ENCODE peak calls at places on chromosome 2, in eight cellular contexts. One of them, this sample, is unnamed.

GRCh38 chr2:43034921-43035320 is 191.5 kb downstream of the ZFP36L2 start:
- DNase-seq in Karpas-422: no peak
- DNase-seq in osteoblast: no peak
- DNase-seq in body of pancreas: peak; percentile 0
- DNase-seq in choroid plexus epithelial cell: no peak
- DNase-seq in fibroblast of mammary gland: no peak
- DNase-seq in WERI-Rb-1: no peak
- DNase-seq in left ventricle myocardium inferior: no peak
- DNase-seq in this sample: no peak

GRCh38 chr2:2706306-2706705 is 375.2 kb upstream of the MYT1L start:
- DNase-seq in left ventricle myocardium inferior: no peak
- DNase-seq in body of pancreas: no peak
- DNase-seq in choroid plexus epithelial cell: no peak
- DNase-seq in Karpas-422: peak; percentile 49
- DNase-seq in osteoblast: no peak
- DNase-seq in fibroblast of mammary gland: no peak
- DNase-seq in WERI-Rb-1: no peak
- DNase-seq in this sample: no peak

GRCh38 chr2:85936421-85937068 is 47.8 kb upstream of the ST3GAL5 start:
- DNase-seq in Karpas-422: no peak
- DNase-seq in left ventricle myocardium inferior: no peak
- DNase-seq in choroid plexus epithelial cell: no peak
- DNase-seq in WERI-Rb-1: no peak
- DNase-seq in fibroblast of mammary gland: no peak
- DNase-seq in body of pancreas: no peak
- DNase-seq in osteoblast: no peak
- DNase-seq in this sample: no peak

GRCh38 chr2:209960676-209961630 is 41.5 kb upstream of the RPE start:
- DNase-seq in Karpas-422: peak; percentile 84
- DNase-seq in osteoblast: peak; percentile 29
- DNase-seq in body of pancreas: peak; percentile 66
- DNase-seq in choroid plexus epithelial cell: peak; percentile 96
- DNase-seq in left ventricle myocardium inferior: peak; percentile 18
- DNase-seq in fibroblast of mammary gland: peak; percentile 55
- DNase-seq in WERI-Rb-1: peak; percentile 54
- DNase-seq in this sample: peak; percentile 49

GRCh38 chr2:56449449-56449860 is 265.7 kb downstream of the CCDC85A start:
- DNase-seq in choroid plexus epithelial cell: no peak
- DNase-seq in left ventricle myocardium inferior: no peak
- DNase-seq in fibroblast of mammary gland: no peak
- DNase-seq in Karpas-422: no peak
- DNase-seq in osteoblast: no peak
- DNase-seq in body of pancreas: no peak
- DNase-seq in WERI-Rb-1: no peak
- DNase-seq in this sample: no peak

GRCh38 chr2:167196461-167197252 is 308.4 kb downstream of the XIRP2 start:
- DNase-seq in Karpas-422: no peak
- DNase-seq in fibroblast of mammary gland: peak; percentile 64
- DNase-seq in WERI-Rb-1: no peak
- DNase-seq in choroid plexus epithelial cell: peak; percentile 94
- DNase-seq in body of pancreas: peak; percentile 51
- DNase-seq in left ventricle myocardium inferior: peak; percentile 46
- DNase-seq in osteoblast: no peak
- DNase-seq in this sample: no peak

GRCh38 chr2:69291004-69291650 is 95.9 kb downstream of the GFPT1 start:
- DNase-seq in fibroblast of mammary gland: peak; percentile 81
- DNase-seq in WERI-Rb-1: no peak
- DNase-seq in left ventricle myocardium inferior: no peak
- DNase-seq in body of pancreas: no peak
- DNase-seq in choroid plexus epithelial cell: peak; percentile 84
- DNase-seq in Karpas-422: no peak
- DNase-seq in osteoblast: no peak
- DNase-seq in this sample: no peak

GRCh38 chr2:10161961-10162441 is 39.5 kb downstream of the RRM2 start:
- DNase-seq in body of pancreas: no peak
- DNase-seq in osteoblast: peak; percentile 95
- DNase-seq in fibroblast of mammary gland: peak; percentile 79
- DNase-seq in choroid plexus epithelial cell: no peak
- DNase-seq in WERI-Rb-1: no peak
- DNase-seq in Karpas-422: no peak
- DNase-seq in left ventricle myocardium inferior: no peak
- DNase-seq in this sample: peak; percentile 37

GRCh38 chr2:172735646-172736418 is at the start of gene RAPGEF4:
- DNase-seq in WERI-Rb-1: peak; percentile 40
- DNase-seq in osteoblast: peak; percentile 83
- DNase-seq in body of pancreas: no peak
- DNase-seq in fibroblast of mammary gland: no peak
- DNase-seq in left ventricle myocardium inferior: no peak
- DNase-seq in choroid plexus epithelial cell: no peak
- DNase-seq in Karpas-422: no peak
- DNase-seq in this sample: peak; percentile 89

GRCh38 chr2:130795431-130795830 is 40.1 kb downstream of the AMER3 start:
- DNase-seq in osteoblast: no peak
- DNase-seq in left ventricle myocardium inferior: no peak
- DNase-seq in fibroblast of mammary gland: no peak
- DNase-seq in body of pancreas: no peak
- DNase-seq in WERI-Rb-1: no peak
- DNase-seq in Karpas-422: no peak
- DNase-seq in choroid plexus epithelial cell: no peak
- DNase-seq in this sample: no peak

GRCh38 chr2:232293191-232293590 is 85.4 kb upstream of the ALPP start:
- DNase-seq in fibroblast of mammary gland: no peak
- DNase-seq in WERI-Rb-1: no peak
- DNase-seq in left ventricle myocardium inferior: no peak
- DNase-seq in body of pancreas: no peak
- DNase-seq in choroid plexus epithelial cell: no peak
- DNase-seq in osteoblast: no peak
- DNase-seq in Karpas-422: no peak
- DNase-seq in this sample: peak; percentile 44

GRCh38 chr2:135851858-135852257 is 14.9 kb upstream of the LCT start:
- DNase-seq in fibroblast of mammary gland: no peak
- DNase-seq in osteoblast: no peak
- DNase-seq in left ventricle myocardium inferior: no peak
- DNase-seq in WERI-Rb-1: no peak
- DNase-seq in body of pancreas: no peak
- DNase-seq in choroid plexus epithelial cell: no peak
- DNase-seq in Karpas-422: no peak
- DNase-seq in this sample: no peak

GRCh38 chr2:128319773-128320608 is 1.3 kb upstream of the HS6ST1 start:
- DNase-seq in fibroblast of mammary gland: no peak
- DNase-seq in osteoblast: peak; percentile 84
- DNase-seq in choroid plexus epithelial cell: no peak
- DNase-seq in Karpas-422: no peak
- DNase-seq in WERI-Rb-1: no peak
- DNase-seq in body of pancreas: peak; percentile 12
- DNase-seq in left ventricle myocardium inferior: no peak
- DNase-seq in this sample: peak; percentile 76

GRCh38 chr2:221203138-221203537 is 369.0 kb downstream of the EPHA4 start:
- DNase-seq in Karpas-422: peak; percentile 83
- DNase-seq in body of pancreas: no peak
- DNase-seq in left ventricle myocardium inferior: no peak
- DNase-seq in WERI-Rb-1: no peak
- DNase-seq in osteoblast: no peak
- DNase-seq in fibroblast of mammary gland: no peak
- DNase-seq in choroid plexus epithelial cell: no peak
- DNase-seq in this sample: no peak

GRCh38 chr2:10678225-10678624 is 11.6 kb downstream of the NOL10 start:
- DNase-seq in osteoblast: peak; percentile 46
- DNase-seq in body of pancreas: no peak
- DNase-seq in choroid plexus epithelial cell: peak; percentile 11
- DNase-seq in Karpas-422: no peak
- DNase-seq in WERI-Rb-1: no peak
- DNase-seq in fibroblast of mammary gland: no peak
- DNase-seq in left ventricle myocardium inferior: no peak
- DNase-seq in this sample: no peak

GRCh38 chr2:157746234-157746950 is 117.7 kb upstream of the ACVR1C start:
- DNase-seq in osteoblast: peak; percentile 72
- DNase-seq in choroid plexus epithelial cell: peak; percentile 89
- DNase-seq in fibroblast of mammary gland: peak; percentile 69
- DNase-seq in WERI-Rb-1: no peak
- DNase-seq in body of pancreas: no peak
- DNase-seq in Karpas-422: no peak
- DNase-seq in left ventricle myocardium inferior: no peak
- DNase-seq in this sample: no peak

GRCh38 chr2:171185165-171185818 is 24.6 kb upstream of the TLK1 start:
- DNase-seq in fibroblast of mammary gland: no peak
- DNase-seq in WERI-Rb-1: no peak
- DNase-seq in left ventricle myocardium inferior: no peak
- DNase-seq in choroid plexus epithelial cell: no peak
- DNase-seq in Karpas-422: no peak
- DNase-seq in body of pancreas: no peak
- DNase-seq in osteoblast: no peak
- DNase-seq in this sample: no peak
- H3K4me3 ChIP-seq in fibroblast of mammary gland: no peak overlapping the region
- H3K4me3 ChIP-seq in WERI-Rb-1: no peak overlapping the region
- H3K4me3 ChIP-seq in left ventricle myocardium inferior: no peak overlapping the region
- H3K4me3 ChIP-seq in choroid plexus epithelial cell: no peak overlapping the region
- H3K4me3 ChIP-seq in Karpas-422: no peak overlapping the region
- H3K4me3 ChIP-seq in body of pancreas: no peak overlapping the region
- H3K4me3 ChIP-seq in osteoblast: no peak overlapping the region
- H3K4me3 ChIP-seq in this sample: no peak overlapping the region

GRCh38 chr2:149183187-149183586 is 144.7 kb downstream of the LYPD6B start:
- DNase-seq in fibroblast of mammary gland: no peak
- DNase-seq in WERI-Rb-1: no peak
- DNase-seq in osteoblast: no peak
- DNase-seq in choroid plexus epithelial cell: no peak
- DNase-seq in left ventricle myocardium inferior: no peak
- DNase-seq in body of pancreas: no peak
- DNase-seq in Karpas-422: no peak
- DNase-seq in this sample: no peak

GRCh38 chr2:149178626-149179025 is 140.1 kb downstream of the LYPD6B start:
- DNase-seq in left ventricle myocardium inferior: no peak
- DNase-seq in choroid plexus epithelial cell: no peak
- DNase-seq in Karpas-422: no peak
- DNase-seq in fibroblast of mammary gland: no peak
- DNase-seq in osteoblast: no peak
- DNase-seq in WERI-Rb-1: no peak
- DNase-seq in body of pancreas: no peak
- DNase-seq in this sample: no peak

GRCh38 chr2:149184994-149185393 is 145.4 kb upstream of the LYPD6 start:
- DNase-seq in left ventricle myocardium inferior: no peak
- DNase-seq in choroid plexus epithelial cell: no peak
- DNase-seq in body of pancreas: peak; percentile 16
- DNase-seq in WERI-Rb-1: no peak
- DNase-seq in Karpas-422: no peak
- DNase-seq in osteoblast: no peak
- DNase-seq in fibroblast of mammary gland: no peak
- DNase-seq in this sample: no peak

GRCh38 chr2:149175956-149176355 is 137.5 kb downstream of the LYPD6B start:
- DNase-seq in choroid plexus epithelial cell: no peak
- DNase-seq in body of pancreas: no peak
- DNase-seq in left ventricle myocardium inferior: no peak
- DNase-seq in fibroblast of mammary gland: no peak
- DNase-seq in WERI-Rb-1: no peak
- DNase-seq in Karpas-422: no peak
- DNase-seq in osteoblast: no peak
- DNase-seq in this sample: no peak

DNA sequence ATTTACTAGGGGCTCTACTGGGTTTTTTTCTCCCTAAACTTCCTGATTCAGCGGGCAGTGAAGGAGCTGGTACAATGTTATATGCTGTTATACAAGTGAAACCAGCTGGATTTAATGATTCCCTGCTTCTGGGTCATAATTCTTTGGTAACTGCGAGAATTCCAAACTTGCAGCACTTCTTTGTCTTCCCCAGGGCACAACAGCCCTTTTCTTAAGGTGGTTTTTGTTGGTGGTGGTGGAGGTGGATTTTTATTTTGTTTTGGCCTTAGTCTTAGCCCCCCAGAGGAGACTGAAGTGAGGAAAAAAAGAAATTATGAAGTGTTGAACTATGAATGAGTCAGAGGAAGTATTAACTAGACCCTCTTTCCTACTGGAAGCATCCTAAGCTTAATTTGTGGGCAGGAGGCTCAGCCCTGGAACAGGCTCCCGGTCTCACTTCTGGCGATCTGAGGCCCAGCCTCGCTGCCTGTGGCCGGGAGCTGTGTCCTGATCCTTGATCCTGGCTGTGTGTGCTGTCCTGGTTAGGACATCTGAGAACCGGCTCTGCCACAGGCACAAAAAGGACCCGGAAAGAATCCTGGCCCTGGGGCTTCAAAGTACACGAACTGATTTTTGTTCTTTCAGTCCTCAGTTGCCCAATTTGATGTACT is 141.9 kb downstream of the LYPD6B start:
- DNase-seq in body of pancreas: no peak
- DNase-seq in osteoblast: no peak
- DNase-seq in WERI-Rb-1: no peak
- DNase-seq in choroid plexus epithelial cell: no peak
- DNase-seq in left ventricle myocardium inferior: no peak
- DNase-seq in Karpas-422: no peak
- DNase-seq in fibroblast of mammary gland: no peak
- DNase-seq in this sample: no peak
- H3K4me3 ChIP-seq in body of pancreas: no peak overlapping the region
- H3K4me3 ChIP-seq in osteoblast: no peak overlapping the region
- H3K4me3 ChIP-seq in WERI-Rb-1: no peak overlapping the region
- H3K4me3 ChIP-seq in choroid plexus epithelial cell: no peak overlapping the region
- H3K4me3 ChIP-seq in left ventricle myocardium inferior: no peak overlapping the region
- H3K4me3 ChIP-seq in Karpas-422: no peak overlapping the region
- H3K4me3 ChIP-seq in fibroblast of mammary gland: no peak overlapping the region
- H3K4me3 ChIP-seq in this sample: no peak overlapping the region

DNA sequence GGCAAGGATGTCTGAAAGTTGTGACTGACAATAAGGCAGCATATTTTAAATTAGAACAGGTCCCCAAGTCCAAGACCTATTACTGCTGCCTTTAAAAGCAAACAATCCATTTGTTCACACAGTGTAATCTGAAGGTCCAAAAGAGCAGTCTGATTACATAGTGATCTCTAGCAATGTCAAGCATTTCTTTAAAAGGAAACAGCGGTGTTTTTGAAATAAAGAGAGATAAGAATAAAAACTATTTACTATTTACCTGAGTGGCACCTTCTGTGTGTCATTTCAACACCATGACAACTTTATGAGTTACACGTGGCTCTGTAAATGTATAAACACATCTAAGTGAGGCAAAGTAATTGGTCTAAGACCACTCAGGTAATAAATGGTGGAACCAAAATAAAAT is 1009.9 kb upstream of the CNTNAP5 start:
- DNase-seq in WERI-Rb-1: no peak
- DNase-seq in choroid plexus epithelial cell: no peak
- DNase-seq in body of pancreas: no peak
- DNase-seq in Karpas-422: peak; percentile 27
- DNase-seq in fibroblast of mammary gland: no peak
- DNase-seq in left ventricle myocardium inferior: no peak
- DNase-seq in osteoblast: no peak
- DNase-seq in this sample: no peak
- H3K4me3 ChIP-seq in WERI-Rb-1: no peak overlapping the region
- H3K4me3 ChIP-seq in choroid plexus epithelial cell: no peak overlapping the region
- H3K4me3 ChIP-seq in body of pancreas: no peak overlapping the region
- H3K4me3 ChIP-seq in Karpas-422: no peak overlapping the region
- H3K4me3 ChIP-seq in fibroblast of mammary gland: no peak overlapping the region
- H3K4me3 ChIP-seq in left ventricle myocardium inferior: no peak overlapping the region
- H3K4me3 ChIP-seq in osteoblast: no peak overlapping the region
- H3K4me3 ChIP-seq in this sample: no peak overlapping the region

DNA sequence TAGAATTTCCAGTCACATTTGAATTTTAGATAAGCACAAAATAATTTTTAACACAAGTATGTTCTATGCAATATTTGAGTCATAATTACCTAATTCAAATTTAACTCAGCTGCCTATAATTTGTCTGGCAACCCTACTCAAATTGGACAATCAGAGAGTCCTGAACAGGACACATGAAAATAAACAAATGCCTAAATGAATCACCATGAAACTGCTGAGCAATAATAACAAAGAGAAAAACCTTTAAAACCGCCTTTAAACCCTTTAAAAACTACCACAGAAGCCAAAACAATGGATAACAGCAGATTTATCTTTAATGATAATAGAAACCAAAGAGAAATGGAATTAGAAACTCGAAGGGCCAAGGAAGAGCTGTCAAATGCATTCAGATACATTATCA is 39.5 kb downstream of the ARL4C start:
- DNase-seq in left ventricle myocardium inferior: no peak
- DNase-seq in WERI-Rb-1: no peak
- DNase-seq in choroid plexus epithelial cell: peak; percentile 35
- DNase-seq in body of pancreas: no peak
- DNase-seq in osteoblast: no peak
- DNase-seq in fibroblast of mammary gland: peak; percentile 69
- DNase-seq in Karpas-422: no peak
- DNase-seq in this sample: no peak
- H3K4me3 ChIP-seq in left ventricle myocardium inferior: no peak overlapping the region
- H3K4me3 ChIP-seq in WERI-Rb-1: no peak overlapping the region
- H3K4me3 ChIP-seq in choroid plexus epithelial cell: no peak overlapping the region
- H3K4me3 ChIP-seq in body of pancreas: no peak overlapping the region
- H3K4me3 ChIP-seq in osteoblast: no peak overlapping the region
- H3K4me3 ChIP-seq in fibroblast of mammary gland: no peak overlapping the region
- H3K4me3 ChIP-seq in Karpas-422: no peak overlapping the region
- H3K4me3 ChIP-seq in this sample: no peak overlapping the region

This sample was measured in H7.